ENCODE peak calls at places on chromosomes 16 and 17, in six cellular contexts. S is endodermal cell, R is GM12878, I is IMR-90, Q is endothelial cell of umbilical vein, K is neuronal stem cell. E is an unnamed sample. For H3K4me1, the result is how much of the 10 kb centered on the place peaks cover.

GRCh38 chr16:66176111-66176510 is 190.4 kb upstream of the CDH5 start:
- DNase-seq in S (peak), R (no peak), I (no peak), Q (no peak), K (no peak), E (no peak)

GRCh38 chr16:46812781-46813555 is 18.0 kb downstream of the C16orf87 start:
- DNase-seq in S (no peak), R (no peak), I (no peak), Q (no peak), K (no peak), E (no peak)

GRCh38 chr17:9434502-9435113 is 141.0 kb downstream of the STX8 start:
- DNase-seq in S (no peak), R (no peak), I (no peak), Q (no peak), K (no peak), E (no peak)

GRCh38 chr16:967077-967541 is 3.7 kb downstream of the LMF1 start:
- DNase-seq in S (no peak), R (no peak), I (no peak), Q (peak), K (no peak), E (no peak)

GRCh38 chr16:47885489-47885888 is 270.3 kb downstream of the ABCC12 start:
- DNase-seq in S (no peak), R (no peak), I (no peak), Q (no peak), K (no peak), E (no peak)

GRCh38 chr17:32953883-32954282 is 25.9 kb downstream of the TMEM98 start:
- DNase-seq in S (no peak), R (no peak), I (no peak), Q (no peak), K (no peak), E (no peak)

GRCh38 chr17:60695960-60696359 is 18.3 kb downstream of the BCAS3 start:
- DNase-seq in S (peak), R (no peak), I (peak), Q (no peak), K (no peak), E (no peak)

GRCh38 chr17:62618647-62619412 is 8.6 kb upstream of the MRC2 start:
- DNase-seq in S (peak), R (no peak), I (no peak), Q (no peak), K (no peak), E (no peak)

GRCh38 chr17:83094291-83094690 is 14.9 kb downstream of the METRNL start:
- DNase-seq in S (no peak), R (no peak), I (no peak), Q (no peak), K (no peak), E (no peak)

GRCh38 chr17:78844301-78845005 is 3.8 kb upstream of the USP36 start:
- DNase-seq in S (no peak), R (no peak), I (peak), Q (peak), K (no peak), E (no peak)

GRCh38 chr16:68646948-68647659 is 2.0 kb downstream of the CDH3 start:
- DNase-seq in S (no peak), R (no peak), I (no peak), Q (no peak), K (no peak), E (no peak)

GRCh38 chr17:1036171-1036844 is 39.4 kb downstream of the TIMM22 start:
- DNase-seq in S (peak), R (no peak), I (no peak), Q (no peak), K (no peak), E (no peak)

GRCh38 chr17:81397314-81398169 is 2.3 kb downstream of the BAHCC1 start:
- DNase-seq in S (peak), R (no peak), I (peak), Q (peak), K (peak), E (no peak)

GRCh38 chr17:16215965-16216316 is 607 bp upstream of the NCOR1 start:
- DNase-seq in S (no peak), R (no peak), I (no peak), Q (no peak), K (no peak), E (peak)

GRCh38 chr16:79970551-79971236 is 370.2 kb upstream of the MAF start:
- DNase-seq in S (no peak), R (no peak), I (no peak), Q (no peak), K (no peak), E (no peak)

GRCh38 chr16:7688811-7689210 is 356.2 kb downstream of the RBFOX1 start:
- DNase-seq in S (no peak), R (no peak), I (no peak), Q (no peak), K (no peak), E (no peak)

GRCh38 chr16:7689234-7689633 is 356.6 kb downstream of the RBFOX1 start:
- DNase-seq in S (peak), R (no peak), I (no peak), Q (no peak), K (no peak), E (no peak)

GRCh38 chr16:7691533-7691932 is 358.9 kb downstream of the RBFOX1 start:
- DNase-seq in S (no peak), R (no peak), I (no peak), Q (no peak), K (no peak), E (no peak)
- H3K9ac ChIP-seq in S (no peak), R (no peak), I (no peak), Q (no peak), K (no peak), E (no peak)

GRCh38 chr17:57948169-57948554 is 7.0 kb downstream of the CUEDC1 start:
- DNase-seq in S (no peak), R (no peak), I (no peak), Q (no peak), K (no peak), E (no peak)
- H3K4me1 ChIP-seq in S (under half), R (under half), I (under half), Q (under half), K (under half), E (half or more)

GRCh38 chr17:6752068-6752909 is 3.6 kb upstream of the XAF1 start:
- DNase-seq in S (peak), R (no peak), I (peak), Q (peak), K (no peak), E (no peak)
- H3K9ac ChIP-seq in S (no peak), R (no peak), I (peak), Q (peak), K (no peak), E (no peak)

DNA sequence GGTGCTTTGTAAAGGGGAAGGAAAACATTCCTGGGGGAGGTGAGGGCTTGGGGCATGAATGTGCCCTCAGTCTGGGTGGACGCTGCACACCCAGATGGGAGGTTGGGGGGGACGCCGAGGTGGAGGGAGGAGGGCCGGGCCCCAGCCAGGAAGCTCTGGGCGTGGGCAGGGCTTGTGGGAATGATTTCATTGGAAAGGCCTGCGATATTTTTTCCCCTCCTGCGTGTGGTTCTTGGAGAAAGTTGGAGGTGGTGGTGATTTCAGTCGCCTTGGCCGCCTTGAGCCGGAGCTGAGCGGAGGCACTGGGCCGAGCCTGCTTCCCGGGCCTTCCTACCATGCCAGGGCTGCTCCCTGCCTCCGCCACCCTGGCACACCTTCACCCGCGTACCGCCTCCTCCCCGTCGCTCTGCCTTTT is 26.4 kb upstream of the CLEC18A start:
- DNase-seq in S (no peak), R (no peak), I (peak), Q (peak), K (no peak), E (no peak)
- H3K4me1 ChIP-seq in S (under half), R (under half), I (under half), Q (under half), K (under half), E (under half)

E was measured in Karpas-422.